ENCODE peak calls at places on chromosomes 7 and 10, in four cellular contexts. One of them, this sample, is unnamed.

GRCh38 chr10:78044179-78044578 is 10.5 kb downstream of the RPS24 start:
- DNase-seq in spleen: no peak
- DNase-seq in uterus: no peak
- DNase-seq in HepG2: no peak
- DNase-seq in this sample: no peak

GRCh38 chr10:89755374-89755773 is 54.0 kb downstream of the KIF20B start:
- DNase-seq in uterus: no peak
- DNase-seq in HepG2: no peak
- DNase-seq in spleen: no peak
- DNase-seq in this sample: no peak

GRCh38 chr10:130036296-130037065 is 72.4 kb upstream of the EBF3 start:
- DNase-seq in spleen: peak; percentile 48
- DNase-seq in HepG2: no peak
- DNase-seq in uterus: no peak
- DNase-seq in this sample: no peak

GRCh38 chr7:128729489-128729888 is 9.7 kb upstream of the CALU start:
- DNase-seq in spleen: no peak
- DNase-seq in HepG2: peak; percentile 21
- DNase-seq in uterus: no peak
- DNase-seq in this sample: no peak

GRCh38 chr7:110861163-110861562 is 229.8 kb upstream of the LRRN3 start:
- DNase-seq in spleen: no peak
- DNase-seq in uterus: no peak
- DNase-seq in HepG2: no peak
- DNase-seq in this sample: no peak

GRCh38 chr7:70752794-70753241 is 379.1 kb upstream of the GALNT17 start:
- DNase-seq in uterus: no peak
- DNase-seq in spleen: no peak
- DNase-seq in HepG2: peak; percentile 29
- DNase-seq in this sample: no peak

GRCh38 chr7:55018361-55019328 is at the start of gene EGFR:
- DNase-seq in spleen: peak; percentile 81
- DNase-seq in HepG2: no peak
- DNase-seq in uterus: peak; percentile 87
- DNase-seq in this sample: peak; percentile 86

GRCh38 chr10:36283827-36284226 is 641.7 kb upstream of the FZD8 start:
- DNase-seq in spleen: no peak
- DNase-seq in HepG2: no peak
- DNase-seq in uterus: no peak
- DNase-seq in this sample: no peak

GRCh38 chr10:96986200-96986856 is 154.2 kb downstream of the LCOR start:
- DNase-seq in spleen: no peak
- DNase-seq in uterus: no peak
- DNase-seq in HepG2: no peak
- DNase-seq in this sample: no peak

GRCh38 chr10:14087585-14087984 is 243.1 kb downstream of the FRMD4A start:
- DNase-seq in uterus: no peak
- DNase-seq in HepG2: no peak
- DNase-seq in spleen: no peak
- DNase-seq in this sample: no peak

GRCh38 chr10:87658383-87658795 is 1.3 kb upstream of the PAPSS2 start:
- DNase-seq in uterus: no peak
- DNase-seq in HepG2: no peak
- DNase-seq in spleen: no peak
- DNase-seq in this sample: no peak

GRCh38 chr10:8133146-8133545 is 78.7 kb downstream of the GATA3 start:
- DNase-seq in HepG2: no peak
- DNase-seq in uterus: no peak
- DNase-seq in spleen: no peak
- DNase-seq in this sample: no peak

DNA sequence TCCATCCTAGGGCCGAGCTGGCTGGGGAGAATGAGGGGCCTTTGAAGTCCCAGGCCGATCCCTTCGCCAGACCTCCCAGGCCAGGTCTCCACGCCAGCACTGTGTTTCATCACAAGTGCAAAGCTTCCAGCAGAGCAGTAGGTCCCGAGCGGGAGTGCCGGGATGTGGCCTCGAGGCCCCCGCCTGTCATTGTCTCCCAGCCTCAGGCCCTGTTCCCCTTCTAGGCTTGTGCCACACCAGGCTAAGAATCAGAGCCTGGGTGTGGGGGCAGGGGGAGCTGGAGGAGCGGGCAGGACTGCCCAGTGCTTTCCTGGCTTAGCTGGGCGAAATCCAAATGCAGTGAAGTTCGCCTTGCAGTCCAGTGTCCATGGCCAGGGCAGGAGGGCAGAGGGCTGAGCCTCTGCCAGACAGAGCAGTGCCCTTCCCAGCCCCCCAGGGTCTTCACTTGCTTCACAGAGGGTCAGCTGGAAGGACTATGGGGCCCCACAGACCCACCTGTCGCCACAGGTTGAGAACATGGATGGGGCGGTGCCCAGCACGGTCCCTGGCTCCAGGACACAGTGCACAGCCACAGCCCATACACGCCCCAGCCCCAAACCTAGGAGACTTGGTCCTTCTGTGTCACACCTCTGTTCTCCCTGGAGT is 20.2 kb upstream of the PFKFB3 start:
- DNase-seq in spleen: peak; percentile 74
- DNase-seq in uterus: peak; percentile 36
- DNase-seq in HepG2: no peak
- DNase-seq in this sample: no peak
- TF ChIP-seq POLR2A in spleen: no peak
- TF ChIP-seq POLR2A in uterus: no peak
- TF ChIP-seq POLR2A in HepG2: no peak
- TF ChIP-seq POLR2A in this sample: no peak

DNA sequence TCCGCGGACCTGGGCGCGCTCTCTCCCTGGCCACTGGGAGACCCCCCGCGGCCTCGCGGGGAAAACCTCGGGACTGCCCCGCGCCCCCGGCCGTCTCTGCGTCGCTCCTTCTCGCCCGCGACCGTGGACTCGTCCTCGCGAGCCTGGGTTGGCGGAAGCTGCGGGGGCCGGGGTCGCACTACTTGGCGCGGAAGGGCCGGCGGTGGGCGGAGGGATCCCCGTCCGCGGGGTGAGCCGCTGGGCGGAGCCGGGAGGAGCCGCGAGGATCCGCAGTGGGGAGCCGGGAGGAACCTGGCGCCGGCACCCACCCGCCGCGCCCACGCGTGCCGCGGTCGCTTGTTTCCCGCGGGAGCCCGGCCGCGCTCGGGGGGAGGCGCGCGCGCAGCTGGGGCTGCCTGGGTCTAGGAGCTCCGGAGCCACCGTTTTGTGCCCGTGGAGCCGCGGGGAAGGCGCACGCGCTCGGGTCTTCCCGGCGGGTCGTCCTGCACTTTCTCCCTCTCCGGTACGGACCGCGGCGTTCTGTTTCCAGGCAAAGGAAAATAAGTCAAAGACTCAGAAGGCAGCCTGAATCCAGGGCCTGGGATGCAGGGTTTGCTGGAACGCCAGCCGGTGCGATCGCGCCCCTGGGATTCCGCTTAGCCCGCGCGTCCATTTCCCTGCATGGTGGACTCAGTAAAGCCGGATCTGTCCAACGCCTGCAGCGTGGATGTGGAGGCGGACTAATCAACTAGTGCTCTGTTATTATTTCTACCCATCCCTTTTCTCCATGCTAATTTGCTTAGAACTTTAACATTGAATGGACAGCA is 28.7 kb upstream of the KMT2C start:
- DNase-seq in spleen: peak; percentile 96
- DNase-seq in HepG2: peak; percentile 37
- DNase-seq in uterus: peak; percentile 74
- DNase-seq in this sample: peak; percentile 77
- TF ChIP-seq POLR2A in spleen: no peak
- TF ChIP-seq POLR2A in HepG2: peak; percentile 48
- TF ChIP-seq POLR2A in uterus: peak; percentile 65
- TF ChIP-seq POLR2A in this sample: peak; percentile 75

DNA sequence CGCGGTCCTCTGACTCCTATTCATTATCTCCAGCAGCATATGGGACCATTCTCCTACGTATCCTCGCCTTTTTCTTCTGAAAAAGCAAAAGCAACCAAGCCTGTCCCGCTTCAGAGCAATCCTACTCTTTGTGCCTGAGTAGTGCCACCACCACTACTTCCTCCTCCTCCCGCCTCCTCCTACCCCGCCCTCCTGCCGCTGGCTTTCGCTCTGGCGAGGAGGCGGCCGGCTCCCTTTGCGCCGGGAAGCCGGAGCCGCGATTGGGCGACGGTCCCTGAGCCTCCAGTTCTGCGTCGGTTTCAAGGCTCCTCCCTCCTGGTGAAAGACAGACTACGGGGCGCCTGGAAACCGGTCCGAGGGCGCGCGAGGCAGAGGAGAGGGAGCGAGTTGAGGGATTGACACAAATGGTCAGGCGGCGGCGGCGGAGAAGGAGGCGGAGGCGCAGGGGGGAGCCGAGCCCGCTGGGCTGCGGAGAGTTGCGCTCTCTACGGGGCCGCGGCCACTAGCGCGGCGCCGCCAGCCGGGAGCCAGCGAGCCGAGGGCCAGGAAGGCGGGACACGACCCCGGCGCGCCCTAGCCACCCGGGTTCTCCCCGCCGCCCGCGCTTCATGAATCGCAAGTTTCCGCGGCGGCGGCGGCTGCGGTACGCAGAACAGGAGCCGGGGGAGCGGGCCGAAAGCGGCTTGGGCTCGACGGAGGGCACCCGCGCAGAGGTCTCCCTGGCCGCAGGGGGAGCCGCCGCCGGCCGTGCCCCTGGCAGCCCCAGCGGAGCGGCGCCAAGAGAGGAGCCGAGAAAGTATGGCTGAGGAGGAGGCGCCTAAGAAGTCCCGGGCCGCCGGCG is at the start of gene FZD1:
- DNase-seq in uterus: peak; percentile 96
- DNase-seq in HepG2: peak; percentile 84
- DNase-seq in spleen: peak; percentile 94
- DNase-seq in this sample: peak; percentile 96
- TF ChIP-seq POLR2A in uterus: peak; percentile 63
- TF ChIP-seq POLR2A in HepG2: no peak
- TF ChIP-seq POLR2A in spleen: no peak
- TF ChIP-seq POLR2A in this sample: peak; percentile 51

GRCh38 chr10:99612167-99612831 is 7.9 kb downstream of the SLC25A28 start:
- DNase-seq in spleen: no peak
- DNase-seq in HepG2: peak; percentile 63
- DNase-seq in uterus: peak; percentile 26
- DNase-seq in this sample: peak; percentile 16
- TF ChIP-seq POLR2A in spleen: no peak
- TF ChIP-seq POLR2A in HepG2: no peak
- TF ChIP-seq POLR2A in uterus: no peak
- TF ChIP-seq POLR2A in this sample: no peak

DNA sequence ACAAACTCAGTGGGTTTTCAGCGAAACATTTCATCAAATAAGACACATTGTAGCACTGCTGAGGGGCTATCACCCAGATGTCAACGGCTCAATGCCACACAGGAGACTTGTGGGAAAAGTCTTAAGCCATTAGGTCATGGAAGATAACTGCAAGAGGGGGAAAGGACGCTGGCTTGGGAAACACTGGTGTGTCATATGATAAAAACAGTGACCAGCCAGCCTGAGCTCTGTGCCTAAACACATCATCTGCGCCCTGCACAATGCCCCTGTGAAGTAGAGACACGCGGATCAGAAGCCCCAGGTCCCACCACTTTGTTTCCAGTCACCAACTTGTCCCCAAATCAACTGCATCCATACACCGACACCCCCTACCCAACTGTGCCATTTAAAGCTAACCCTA is 116.7 kb downstream of the TNS3 start:
- DNase-seq in uterus: no peak
- DNase-seq in spleen: no peak
- DNase-seq in HepG2: no peak
- DNase-seq in this sample: no peak
- TF ChIP-seq POLR2A in uterus: no peak
- TF ChIP-seq POLR2A in spleen: no peak
- TF ChIP-seq POLR2A in HepG2: no peak
- TF ChIP-seq POLR2A in this sample: no peak

GRCh38 chr10:80196270-80196949 is 8.9 kb downstream of the ANXA11 start:
- DNase-seq in uterus: no peak
- DNase-seq in HepG2: peak; percentile 90
- DNase-seq in spleen: peak; percentile 84
- DNase-seq in this sample: peak; percentile 90
- TF ChIP-seq POLR2A in uterus: no peak
- TF ChIP-seq POLR2A in HepG2: peak; percentile 48
- TF ChIP-seq POLR2A in spleen: no peak
- TF ChIP-seq POLR2A in this sample: peak; percentile 91

DNA sequence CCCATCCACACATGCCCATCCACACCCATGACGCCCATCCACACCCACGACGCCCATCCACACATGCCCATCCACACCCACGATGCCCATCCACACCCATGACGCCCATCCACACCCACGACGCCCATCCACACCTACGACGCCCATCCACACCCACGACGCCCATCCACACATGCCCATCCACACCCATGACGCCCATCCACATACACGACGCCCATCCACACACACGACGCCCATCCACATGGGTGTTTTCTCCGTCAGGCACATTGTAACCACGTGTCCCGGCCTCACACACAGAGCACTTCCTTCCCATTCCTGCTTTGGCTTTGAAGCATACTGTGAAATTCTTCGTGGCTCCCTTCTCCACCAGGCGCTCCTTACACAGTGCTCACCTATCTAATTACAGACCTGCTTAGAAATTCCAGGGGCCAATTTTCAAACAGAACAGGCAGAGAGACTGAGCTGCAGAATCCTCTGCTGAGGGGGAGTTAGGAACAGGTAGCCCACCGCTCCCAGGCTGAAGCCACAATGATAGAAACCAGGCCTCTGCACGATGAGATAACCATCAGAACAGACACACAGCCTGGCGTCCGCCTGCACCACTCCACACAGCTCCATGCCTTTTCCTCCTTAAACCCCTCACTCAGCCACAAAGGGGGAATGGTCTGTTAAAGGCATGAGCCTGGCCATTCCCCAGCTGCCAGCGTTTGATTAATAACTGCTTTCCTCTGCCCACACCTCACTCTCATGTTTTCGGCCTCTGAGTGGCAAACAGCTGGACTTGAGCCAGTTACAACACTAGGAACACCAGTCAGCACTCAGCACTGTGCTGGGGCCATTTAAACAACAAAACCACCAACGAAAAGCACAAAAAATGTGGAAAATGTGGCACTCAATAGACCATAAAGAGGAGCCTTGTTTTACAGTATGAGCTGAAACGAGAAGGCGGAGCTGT is 501.6 kb downstream of the PTPRN2 start:
- DNase-seq in spleen: peak; percentile 41
- DNase-seq in uterus: no peak
- DNase-seq in HepG2: no peak
- DNase-seq in this sample: no peak
- TF ChIP-seq POLR2A in spleen: no peak
- TF ChIP-seq POLR2A in uterus: no peak
- TF ChIP-seq POLR2A in HepG2: no peak
- TF ChIP-seq POLR2A in this sample: no peak